ENCODE peak calls at places on chromosomes 6 and 20, in ten cellular contexts. A is tibial nerve, I is Peyer's patch, Z is prostate gland, R is IMR-90, L is lower leg skin, C is sigmoid colon, F is adrenal gland, U is HCT116, T is body of pancreas. K is an unnamed sample.

GRCh38 chr6:117956386-117956785 is 49.3 kb downstream of the SLC35F1 start:
- DNase-seq in A (no peak), I (no peak), Z (no peak), R (no peak), L (no peak), C (no peak), F (no peak), U (no peak), T (no peak), K (no peak)

GRCh38 chr6:163960128-163960527 is 545.6 kb downstream of the QKI start:
- DNase-seq in A (no peak), I (no peak), Z (no peak), R (no peak), L (no peak), C (no peak), F (no peak), U (no peak), T (no peak), K (no peak)

GRCh38 chr20:22508426-22508825 is 75.9 kb downstream of the FOXA2 start:
- DNase-seq in A (no peak), I (no peak), Z (no peak), R (no peak), L (no peak), C (no peak), F (no peak), U (no peak), T (no peak), K (no peak)

GRCh38 chr6:40819182-40819834 is 219.7 kb downstream of the UNC5CL start:
- DNase-seq in A (no peak), I (no peak), Z (no peak), R (no peak), L (no peak), C (no peak), F (peak; percentile 12), U (no peak), T (no peak), K (no peak)

GRCh38 chr20:47187450-47188195 is 168.9 kb downstream of the ZMYND8 start:
- DNase-seq in A (no peak), I (no peak), Z (no peak), R (no peak), L (no peak), C (no peak), F (no peak), U (no peak), T (no peak), K (no peak)

GRCh38 chr6:112029045-112029822 is 24.7 kb upstream of the CCN6 start:
- DNase-seq in A (no peak), I (peak; percentile 77), Z (no peak), R (peak; percentile 74), L (no peak), C (no peak), F (peak; percentile 77), U (peak; percentile 68), T (peak; percentile 69), K (peak; percentile 83)

GRCh38 chr20:52888096-52888495 is 84.1 kb upstream of the TSHZ2 start:
- DNase-seq in A (no peak), I (no peak), Z (no peak), R (no peak), L (no peak), C (no peak), F (no peak), U (no peak), T (no peak), K (no peak)

GRCh38 chr6:108940741-108941140 is 92.5 kb downstream of the ARMC2 start:
- DNase-seq in A (no peak), I (no peak), Z (no peak), R (no peak), L (no peak), C (no peak), F (no peak), U (no peak), T (no peak), K (no peak)

GRCh38 chr6:23329091-23329490 is 759.7 kb downstream of the HDGFL1 start:
- DNase-seq in A (no peak), I (no peak), Z (no peak), R (no peak), L (no peak), C (no peak), F (no peak), U (no peak), T (no peak), K (no peak)

GRCh38 chr6:33248932-33249731 is 22.5 kb downstream of the VPS52 start:
- DNase-seq in A (peak; percentile 94), I (peak; percentile 97), Z (peak; percentile 98), R (peak; percentile 99), L (peak; percentile 98), C (peak; percentile 99), F (peak; percentile 99), U (peak; percentile 99), T (peak; percentile 98), K (peak; percentile 99)

GRCh38 chr20:35369804-35370203 is 42.0 kb downstream of the UQCC1 start:
- DNase-seq in A (no peak), I (no peak), Z (no peak), R (peak; percentile 87), L (no peak), C (no peak), F (no peak), U (no peak), T (no peak), K (no peak)

GRCh38 chr20:38935285-38935684 is 9.1 kb downstream of the FAM83D start:
- DNase-seq in A (no peak), I (no peak), Z (no peak), R (no peak), L (no peak), C (no peak), F (no peak), U (no peak), T (no peak), K (peak; percentile 44)

GRCh38 chr20:51966296-51966971 is 164.1 kb upstream of the SALL4 start:
- DNase-seq in A (no peak), I (peak; percentile 18), Z (peak; percentile 59), R (peak; percentile 63), L (peak; percentile 23), C (peak; percentile 63), F (peak; percentile 57), U (peak; percentile 81), T (peak; percentile 33), K (peak; percentile 60)

GRCh38 chr6:3825851-3826581 is 23.2 kb upstream of the FAM50B start:
- DNase-seq in A (peak; percentile 79), I (no peak), Z (peak; percentile 94), R (peak; percentile 97), L (peak; percentile 86), C (peak; percentile 96), F (peak; percentile 93), U (peak; percentile 81), T (peak; percentile 90), K (no peak)

GRCh38 chr6:3426817-3427739 is 29.8 kb downstream of the SLC22A23 start:
- DNase-seq in A (no peak), I (no peak), Z (no peak), R (no peak), L (no peak), C (no peak), F (no peak), U (no peak), T (no peak), K (peak; percentile 80)

GRCh38 chr20:25696384-25697131 is at the start of gene ZNF337:
- DNase-seq in A (peak; percentile 81), I (peak; percentile 91), Z (peak; percentile 91), R (peak; percentile 91), L (peak; percentile 91), C (peak; percentile 97), F (peak; percentile 98), U (peak; percentile 93), T (peak; percentile 95), K (peak; percentile 94)
- TF ChIP-seq POLR2A in A (peak; percentile 83), I (peak; percentile 61), Z (peak; percentile 69), R (peak; percentile 86), L (no peak), C (peak; percentile 66), F (peak; percentile 89), U (peak; percentile 68), T (peak; percentile 84), K (peak; percentile 75)

GRCh38 chr6:106747139-106747538 is 117.8 kb downstream of the QRSL1 start:
- DNase-seq in A (no peak), I (no peak), Z (no peak), R (no peak), L (no peak), C (no peak), F (no peak), U (no peak), T (no peak), K (no peak)
- TF ChIP-seq POLR2A in A (no peak), I (no peak), Z (no peak), R (no peak), L (no peak), C (no peak), F (no peak), U (no peak), T (no peak), K (no peak)

DNA sequence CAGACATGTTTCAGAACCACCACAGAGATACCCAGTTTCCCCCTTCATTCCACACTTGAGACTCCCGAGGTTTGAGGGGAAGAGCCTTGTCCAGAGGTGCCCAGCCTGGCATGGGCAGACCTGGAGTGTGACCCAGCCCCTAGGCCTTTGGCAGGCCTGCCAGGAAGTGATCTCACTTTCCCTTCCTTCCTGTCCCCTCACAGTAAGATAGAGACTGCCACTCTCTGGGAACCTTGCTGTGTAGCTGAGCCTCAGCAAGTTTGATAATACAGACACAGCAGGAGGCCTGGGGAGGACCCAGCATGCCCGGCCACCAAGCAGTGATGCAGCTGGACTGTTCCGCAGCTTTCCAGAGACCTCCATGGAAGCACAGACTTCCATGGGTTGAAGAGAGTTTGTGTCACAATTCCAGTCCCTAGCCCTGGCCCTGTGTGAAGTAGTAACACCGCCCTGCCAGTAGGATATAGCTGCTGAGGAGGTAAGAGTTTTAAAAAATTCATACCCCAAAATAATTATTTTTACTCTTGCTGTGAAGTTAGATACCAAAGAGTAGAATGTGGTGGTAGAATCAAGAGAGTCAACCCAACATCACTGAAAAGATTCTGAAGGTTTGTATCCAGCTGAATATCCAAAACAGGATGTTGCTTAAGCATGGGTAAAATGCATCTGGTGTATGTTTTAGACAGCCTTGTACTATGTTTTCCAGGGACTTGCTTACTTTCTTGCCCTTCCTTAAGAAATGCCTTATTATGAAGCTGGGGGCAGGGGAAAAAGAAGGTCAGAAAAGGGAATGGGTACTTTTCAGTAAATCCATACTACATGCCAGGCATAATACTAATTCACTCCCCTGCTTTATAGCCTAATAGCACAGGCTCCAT is 16.3 kb downstream of the PKIG start:
- DNase-seq in A (no peak), I (no peak), Z (no peak), R (no peak), L (no peak), C (no peak), F (peak; percentile 49), U (no peak), T (no peak), K (no peak)
- TF ChIP-seq POLR2A in A (no peak), I (no peak), Z (no peak), R (no peak), L (no peak), C (no peak), F (no peak), U (no peak), T (no peak), K (peak; percentile 53)

DNA sequence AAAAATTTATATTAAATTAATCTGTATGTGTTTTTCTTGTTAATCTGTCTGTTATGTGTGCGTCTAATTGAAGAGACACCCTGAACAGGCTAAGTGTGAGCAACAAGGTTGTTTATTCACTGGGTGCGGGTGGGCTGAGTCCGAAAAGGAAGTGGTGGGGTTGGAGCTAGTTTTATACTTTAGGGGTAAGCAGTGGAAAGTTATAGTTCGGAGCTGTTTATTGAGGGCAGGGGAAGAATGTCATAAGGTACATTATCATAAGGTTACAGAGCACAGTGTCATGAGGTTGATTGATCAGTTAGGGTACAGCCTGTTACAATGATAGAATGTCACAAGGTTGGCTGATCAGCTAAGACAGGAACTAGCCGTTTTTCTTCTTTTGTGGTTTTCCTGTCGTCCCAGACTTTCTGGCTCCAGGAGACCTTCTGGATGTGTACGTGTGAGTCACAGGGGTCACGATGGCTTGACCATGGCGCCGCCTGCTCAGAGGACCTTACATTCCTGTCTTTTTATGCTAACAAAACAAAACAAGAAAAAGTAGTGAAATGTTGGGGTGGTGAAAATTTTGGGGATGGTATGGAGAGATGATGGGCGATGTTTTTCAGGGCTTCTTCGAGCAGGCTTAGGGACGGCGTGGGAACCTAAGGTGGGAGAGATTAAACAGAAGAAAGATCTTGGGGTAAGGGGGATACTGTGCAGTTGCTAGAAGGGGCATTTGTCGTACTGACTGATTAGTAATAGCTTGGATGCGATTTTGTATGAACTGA is 754.0 kb upstream of the ADGRB3 start:
- DNase-seq in A (no peak), I (no peak), Z (no peak), R (no peak), L (no peak), C (no peak), F (no peak), U (no peak), T (no peak), K (no peak)
- TF ChIP-seq POLR2A in A (no peak), I (no peak), Z (no peak), R (no peak), L (no peak), C (no peak), F (no peak), U (no peak), T (no peak), K (no peak)

K was measured in erythroblast.